ENCODE peak calls at places on chromosome 7, in six cellular contexts. M is IMR-90, W is H9, J is H1, V is mesenchymal stem cell, G is neuronal stem cell. H is an unnamed sample.

GRCh38 chr7:127153315-127153714 is 99.4 kb downstream of the GRM8 start:
- DNase-seq in V (no peak), J (no peak), M (no peak), G (no peak), W (no peak), H (no peak)

GRCh38 chr7:28013441-28013840 is 167.2 kb downstream of the JAZF1 start:
- DNase-seq in V (no peak), G (no peak), W (no peak), M (no peak), J (no peak), H (no peak)

GRCh38 chr7:105639677-105640493 is 58.6 kb upstream of the EFCAB10 start:
- DNase-seq in G (no peak), J (peak), M (no peak), W (peak), V (no peak), H (no peak)

GRCh38 chr7:155230169-155230593 is 67.5 kb upstream of the INSIG1 start:
- DNase-seq in V (peak), G (peak), M (peak), W (peak), J (no peak), H (peak)

GRCh38 chr7:48033922-48034321 is 1.4 kb upstream of the C7orf57 start:
- DNase-seq in M (no peak), J (no peak), V (no peak), W (no peak), G (no peak), H (no peak)

GRCh38 chr7:144818516-144818915 is 17.3 kb downstream of the TPK1 start:
- DNase-seq in W (no peak), G (no peak), V (no peak), M (no peak), J (no peak), H (no peak)

GRCh38 chr7:106217089-106217542 is 67.7 kb downstream of the NAMPT start:
- DNase-seq in G (no peak), J (no peak), V (peak), W (no peak), M (peak), H (no peak)

GRCh38 chr7:149624006-149624405 is 126.4 kb upstream of the ZNF746 start:
- DNase-seq in M (peak), W (no peak), V (peak), G (no peak), J (no peak), H (no peak)

GRCh38 chr7:98933321-98933720 is 55.0 kb downstream of the TRRAP start:
- DNase-seq in G (no peak), M (no peak), V (no peak), W (no peak), J (no peak), H (peak)

DNA sequence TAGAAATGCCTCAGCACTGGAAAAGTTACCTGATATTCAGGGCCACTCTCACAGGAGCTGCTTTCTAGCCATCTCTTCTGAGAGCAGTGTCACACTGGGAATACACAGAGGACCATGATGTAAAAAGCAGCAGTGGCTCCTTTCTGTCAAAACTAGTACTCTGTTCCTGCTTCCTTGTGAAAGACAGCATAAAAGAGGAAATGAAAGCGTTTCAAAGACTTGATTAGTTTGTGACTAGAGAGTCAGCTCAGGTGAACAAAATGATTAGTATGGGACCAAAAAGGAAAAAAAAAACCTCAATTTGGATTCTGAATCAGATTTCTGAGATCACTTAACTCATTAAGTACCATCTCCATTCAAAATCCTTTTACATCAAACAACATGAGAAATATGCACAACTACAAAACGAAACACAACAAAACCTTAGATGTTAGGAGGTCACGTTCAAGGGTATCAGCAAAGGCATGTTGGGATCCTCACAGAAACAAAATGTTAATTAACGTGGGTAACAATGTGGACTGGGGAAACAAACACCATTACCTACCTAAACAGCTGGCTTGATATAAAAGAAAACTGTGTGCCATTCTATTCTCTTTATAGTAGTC is 103.7 kb downstream of the MACC1 start:
- DNase-seq in M (no peak), J (no peak), V (no peak), G (no peak), W (no peak), H (peak)
- H3K18ac ChIP-seq in M (no peak), J (no peak), V (no peak), G (no peak), W (no peak), H (no peak)

GRCh38 chr7:82081644-82082224 is 311.9 kb upstream of the HGF start:
- DNase-seq in M (no peak), G (no peak), V (no peak), W (no peak), J (no peak), H (no peak)
- H3K14ac ChIP-seq in M (no peak), G (peak), V (no peak), W (no peak), J (no peak), H (no peak)

GRCh38 chr7:101664893-101665471 is 35.9 kb upstream of the MYL10 start:
- DNase-seq in J (peak), G (no peak), W (no peak), V (no peak), M (no peak), H (no peak)
- H3K18ac ChIP-seq in J (peak), G (peak), W (peak), V (no peak), M (no peak), H (no peak)

DNA sequence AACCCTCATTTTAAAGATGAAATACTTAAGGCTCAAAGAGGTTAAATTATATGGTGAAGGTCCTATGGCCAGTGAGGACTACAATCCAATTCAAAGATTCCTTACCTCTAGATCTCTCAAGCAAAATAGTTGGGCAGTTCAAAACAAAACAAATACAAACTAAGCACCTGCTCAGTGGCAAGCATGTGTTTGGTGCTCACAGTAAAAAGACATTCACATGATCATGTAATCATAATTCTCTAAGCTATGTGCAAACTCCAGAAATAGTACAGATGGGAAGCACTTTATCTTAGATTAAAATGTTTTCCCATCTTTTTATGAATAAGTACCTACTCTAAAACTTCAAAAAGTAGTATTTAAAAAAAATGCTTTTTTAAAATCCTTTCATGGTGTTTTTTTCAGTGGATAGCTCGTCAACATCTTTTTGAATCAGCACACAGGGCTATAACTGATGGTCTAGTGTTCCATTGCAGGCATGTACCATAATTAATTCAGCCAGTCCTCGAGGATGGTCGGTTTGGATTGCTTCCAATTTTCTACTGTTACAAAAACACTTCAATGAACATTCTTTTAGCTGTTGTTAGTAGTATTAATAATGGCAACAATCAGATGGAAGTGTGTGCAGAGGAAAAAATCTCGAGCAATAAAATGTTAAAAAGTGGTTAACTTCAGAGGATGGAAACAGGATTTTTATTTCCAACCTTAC is 58.4 kb downstream of the CHCHD3 start:
- DNase-seq in W (no peak), G (no peak), M (no peak), V (no peak), J (no peak), H (no peak)
- H3K14ac ChIP-seq in W (no peak), G (no peak), M (no peak), V (no peak), J (no peak), H (no peak)

GRCh38 chr7:148327379-148327778 is 263.2 kb upstream of the C7orf33 start:
- DNase-seq in G (no peak), W (no peak), M (no peak), V (peak), J (no peak), H (peak)

GRCh38 chr7:148330822-148331221 is 259.7 kb upstream of the C7orf33 start:
- DNase-seq in G (no peak), J (no peak), W (no peak), M (no peak), V (no peak), H (no peak)

GRCh38 chr7:148332191-148332590 is 258.4 kb upstream of the C7orf33 start:
- DNase-seq in G (no peak), J (no peak), M (no peak), V (no peak), W (no peak), H (no peak)

GRCh38 chr7:148330124-148330818 is 260.3 kb upstream of the C7orf33 start:
- DNase-seq in V (no peak), J (no peak), W (no peak), M (no peak), G (no peak), H (no peak)

DNA sequence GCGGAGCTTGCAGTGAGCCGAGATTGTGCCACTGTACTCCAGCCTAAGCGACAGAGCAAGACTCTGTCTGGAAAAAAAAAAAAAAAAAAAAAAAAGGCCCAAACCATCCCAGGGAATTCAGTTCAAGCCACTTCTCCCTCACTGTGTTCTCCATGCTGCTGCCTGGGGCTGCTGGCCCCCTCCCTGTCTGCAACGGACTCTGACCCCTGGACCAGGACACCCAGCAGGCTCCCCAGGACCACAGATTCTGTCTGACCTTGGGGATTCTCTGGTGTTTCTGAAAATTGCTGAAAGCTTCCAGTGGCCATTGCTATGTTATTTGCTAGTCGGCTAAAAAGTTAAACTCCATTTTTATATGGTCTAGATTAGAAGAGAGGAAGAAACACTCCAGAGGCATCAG is 261.7 kb upstream of the C7orf33 start:
- DNase-seq in V (no peak), M (no peak), G (no peak), J (no peak), W (no peak), H (no peak)
- H3K18ac ChIP-seq in V (no peak), M (no peak), G (no peak), J (no peak), W (no peak), H (no peak)

DNA sequence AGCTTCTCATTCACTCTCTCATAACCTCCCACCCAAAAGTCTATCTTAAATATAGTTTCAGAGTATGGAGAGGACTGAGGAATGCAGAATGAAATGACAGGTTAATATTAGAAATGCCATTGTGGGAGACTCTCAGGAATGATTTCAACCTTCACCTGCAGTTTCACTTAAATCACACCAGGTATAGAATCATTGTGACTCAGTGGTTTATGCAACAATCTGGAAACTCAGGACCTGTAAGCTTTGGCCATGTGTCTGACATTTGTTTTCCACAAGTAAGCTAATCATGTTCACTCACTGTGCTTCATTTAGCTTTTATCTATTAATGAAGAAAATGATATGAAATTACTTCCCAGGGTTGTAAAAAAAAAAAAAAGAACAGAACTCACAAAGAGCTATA is 8.7 kb upstream of the PTPN12 start:
- DNase-seq in W (no peak), G (no peak), V (no peak), M (no peak), J (no peak), H (no peak)
- H3K14ac ChIP-seq in W (no peak), G (no peak), V (no peak), M (no peak), J (no peak), H (no peak)

GRCh38 chr7:158486919-158487318 is 100.7 kb downstream of the PTPRN2 start:
- DNase-seq in W (no peak), V (no peak), M (no peak), J (no peak), G (no peak), H (no peak)
- H3K18ac ChIP-seq in W (no peak), V (no peak), M (no peak), J (no peak), G (no peak), H (no peak)

GRCh38 chr7:24346129-24346528 is 62.1 kb downstream of the NPY start:
- DNase-seq in W (no peak), J (no peak), G (no peak), M (no peak), V (peak), H (no peak)

GRCh38 chr7:24354456-24354855 is 70.5 kb downstream of the NPY start:
- DNase-seq in M (no peak), G (no peak), J (no peak), V (no peak), W (no peak), H (peak)

GRCh38 chr7:24343614-24344013 is 59.6 kb downstream of the NPY start:
- DNase-seq in J (no peak), G (no peak), W (no peak), V (no peak), M (no peak), H (no peak)

GRCh38 chr7:24346716-24347115 is 62.7 kb downstream of the NPY start:
- DNase-seq in G (no peak), J (no peak), V (no peak), W (no peak), M (no peak), H (no peak)

DNA sequence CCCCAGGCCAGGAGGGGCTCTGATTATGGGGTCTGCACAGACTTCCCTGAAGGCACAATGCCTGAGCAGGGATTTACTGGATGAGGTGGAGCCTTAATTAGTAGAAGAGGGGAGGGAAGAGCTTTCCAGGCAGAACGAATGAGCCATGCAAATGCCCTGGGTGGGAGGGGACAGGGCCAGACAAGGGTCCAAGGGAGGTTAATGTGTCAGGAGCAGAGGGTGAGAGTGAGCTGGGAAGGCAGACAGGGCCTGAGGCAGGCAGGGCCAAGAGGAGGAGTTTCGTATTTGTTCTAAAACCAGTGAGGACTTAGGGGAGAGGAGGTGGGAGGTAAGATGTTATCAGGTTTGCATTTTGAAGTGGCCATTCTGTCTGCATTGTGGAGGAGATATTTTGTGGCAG is 65.3 kb downstream of the NPY start:
- DNase-seq in J (no peak), V (no peak), W (peak), G (no peak), M (no peak), H (no peak)
- H3K14ac ChIP-seq in J (no peak), V (no peak), W (no peak), G (no peak), M (no peak), H (no peak)